ENCODE peak calls at places on chromosomes 16 and 17, in eight cellular contexts. G, Z, W, D, J, M, U and I are unnamed samples.

GRCh38 chr17:27430882-27431491 is 25.3 kb upstream of the KSR1 start:
- DNase-seq in G (peak; percentile 49), Z (no peak), W (no peak), D (no peak), J (peak; percentile 16), M (no peak), U (no peak), I (peak; percentile 36)

GRCh38 chr16:72901012-72901411 is 146.9 kb downstream of the ZFHX3 start:
- DNase-seq in G (no peak), Z (no peak), W (no peak), D (no peak), J (no peak), M (no peak), U (no peak), I (no peak)

GRCh38 chr16:83404261-83404660 is 403.5 kb upstream of the HSBP1 start:
- DNase-seq in G (no peak), Z (no peak), W (no peak), D (no peak), J (no peak), M (no peak), U (no peak), I (no peak)

GRCh38 chr16:62752837-62753236 is 716.6 kb upstream of the CDH8 start:
- DNase-seq in G (no peak), Z (no peak), W (no peak), D (no peak), J (no peak), M (no peak), U (no peak), I (no peak)

GRCh38 chr17:74042744-74043486 is 160.6 kb upstream of the RPL38 start:
- DNase-seq in G (peak; percentile 50), Z (no peak), W (no peak), D (peak; percentile 54), J (peak; percentile 26), M (peak; percentile 69), U (no peak), I (peak; percentile 89)

GRCh38 chr17:76585649-76586593 is at the start of gene ST6GALNAC2:
- DNase-seq in G (peak; percentile 17), Z (peak; percentile 23), W (peak; percentile 74), D (no peak), J (peak; percentile 46), M (no peak), U (no peak), I (no peak)

GRCh38 chr16:53973021-53973420 is 269.1 kb downstream of the FTO start:
- DNase-seq in G (no peak), Z (no peak), W (no peak), D (no peak), J (no peak), M (no peak), U (no peak), I (no peak)

GRCh38 chr16:85172465-85173071 is 60.3 kb upstream of the CIBAR2 start:
- DNase-seq in G (peak; percentile 57), Z (peak; percentile 69), W (peak; percentile 81), D (no peak), J (no peak), M (no peak), U (no peak), I (peak; percentile 75)

GRCh38 chr16:17419266-17419665 is 51.5 kb downstream of the XYLT1 start:
- DNase-seq in G (no peak), Z (no peak), W (no peak), D (no peak), J (no peak), M (no peak), U (no peak), I (no peak)

GRCh38 chr16:11085025-11085485 is 140.7 kb downstream of the CLEC16A start:
- DNase-seq in G (no peak), Z (no peak), W (peak; percentile 82), D (no peak), J (no peak), M (no peak), U (no peak), I (no peak)

GRCh38 chr17:38584350-38584925 is 21.3 kb downstream of the SRCIN1 start:
- DNase-seq in G (peak; percentile 23), Z (peak; percentile 47), W (peak; percentile 79), D (no peak), J (peak; percentile 76), M (no peak), U (no peak), I (peak; percentile 67)

GRCh38 chr16:85126731-85127662 is 14.7 kb upstream of the CIBAR2 start:
- DNase-seq in G (peak; percentile 40), Z (no peak), W (peak; percentile 57), D (peak; percentile 72), J (peak; percentile 41), M (no peak), U (peak; percentile 81), I (peak; percentile 90)

GRCh38 chr17:73952498-73953205 is 250.8 kb upstream of the RPL38 start:
- DNase-seq in G (no peak), Z (peak; percentile 22), W (peak; percentile 85), D (no peak), J (peak; percentile 56), M (no peak), U (no peak), I (no peak)

GRCh38 chr16:10923650-10924214 is 18.5 kb downstream of the DEXI start:
- DNase-seq in G (no peak), Z (no peak), W (no peak), D (no peak), J (no peak), M (peak; percentile 64), U (no peak), I (no peak)

GRCh38 chr17:48307814-48308411 is 122.1 kb downstream of the SKAP1 start:
- DNase-seq in G (peak; percentile 49), Z (peak; percentile 53), W (peak; percentile 28), D (peak; percentile 13), J (peak; percentile 40), M (peak; percentile 1), U (peak; percentile 32), I (peak; percentile 64)

GRCh38 chr17:80725532-80725931 is 180.9 kb downstream of the RPTOR start:
- DNase-seq in G (no peak), Z (no peak), W (no peak), D (no peak), J (no peak), M (no peak), U (no peak), I (peak; percentile 48)

GRCh38 chr16:19522369-19523159 is 666 bp upstream of the GDE1 start:
- DNase-seq in G (no peak), Z (no peak), W (no peak), D (no peak), J (no peak), M (no peak), U (no peak), I (no peak)

GRCh38 chr17:63697341-63698286 is 2.3 kb downstream of the LIMD2 start:
- DNase-seq in G (no peak), Z (no peak), W (peak; percentile 69), D (no peak), J (peak; percentile 79), M (no peak), U (no peak), I (peak; percentile 42)

GRCh38 chr17:34571428-34572130 is 7.8 kb upstream of the TMEM132E start:
- DNase-seq in G (no peak), Z (no peak), W (no peak), D (no peak), J (no peak), M (no peak), U (no peak), I (no peak)

GRCh38 chr16:84294196-84295142 is at the start of gene WFDC1:
- DNase-seq in G (no peak), Z (no peak), W (peak; percentile 69), D (no peak), J (no peak), M (no peak), U (no peak), I (no peak)

GRCh38 chr17:73643012-73643845 is 1.0 kb downstream of the SDK2 start:
- DNase-seq in G (no peak), Z (peak; percentile 59), W (peak; percentile 88), D (no peak), J (peak; percentile 30), M (no peak), U (no peak), I (no peak)

GRCh38 chr17:49085565-49086315 is 46.8 kb upstream of the B4GALNT2 start:
- DNase-seq in G (no peak), Z (no peak), W (no peak), D (no peak), J (no peak), M (no peak), U (no peak), I (no peak)

GRCh38 chr17:12024332-12024731 is 3.7 kb downstream of the MAP2K4 start:
- DNase-seq in G (peak; percentile 48), Z (no peak), W (no peak), D (peak; percentile 6), J (no peak), M (no peak), U (peak; percentile 3), I (peak; percentile 15)

GRCh38 chr17:78898947-78899346 is 4.1 kb downstream of the CEP295NL start:
- DNase-seq in G (no peak), Z (no peak), W (no peak), D (no peak), J (no peak), M (no peak), U (no peak), I (no peak)

GRCh38 chr17:78665385-78665951 is 88.3 kb upstream of the DNAH17 start:
- DNase-seq in G (no peak), Z (no peak), W (no peak), D (no peak), J (no peak), M (no peak), U (no peak), I (no peak)

GRCh38 chr17:61972311-61972710 is 44.5 kb upstream of the INTS2 start:
- DNase-seq in G (no peak), Z (no peak), W (no peak), D (no peak), J (no peak), M (no peak), U (no peak), I (no peak)

GRCh38 chr17:52147872-52148271 is 10.6 kb downstream of the CA10 start:
- DNase-seq in G (no peak), Z (no peak), W (no peak), D (no peak), J (no peak), M (no peak), U (no peak), I (peak; percentile 83)

GRCh38 chr17:82650723-82651122 is 2.5 kb upstream of the WDR45B start:
- DNase-seq in G (no peak), Z (no peak), W (no peak), D (no peak), J (no peak), M (no peak), U (no peak), I (no peak)

GRCh38 chr17:67262420-67262819 is 17.4 kb upstream of the HELZ start:
- DNase-seq in G (no peak), Z (no peak), W (no peak), D (no peak), J (no peak), M (no peak), U (no peak), I (no peak)

GRCh38 chr16:68503334-68503733 is 35.8 kb upstream of the ZFP90 start:
- DNase-seq in G (peak; percentile 81), Z (no peak), W (no peak), D (no peak), J (no peak), M (no peak), U (no peak), I (no peak)

GRCh38 chr17:46027326-46028325 is 28.6 kb downstream of the STH start:
- DNase-seq in G (no peak), Z (peak; percentile 69), W (no peak), D (no peak), J (no peak), M (no peak), U (no peak), I (no peak)